ENCODE peak calls at places on chromosomes 6 and 20, in eight cellular contexts. M, I, B, Q, K, W, Z and T are unnamed samples. For H3K4me1, the result is how much of the 10 kb centered on the place peaks cover.

GRCh38 chr20:11063459-11063858 is 389.7 kb upstream of the JAG1 start:
- DNase-seq in M (no peak), I (no peak), B (no peak), Q (no peak), K (no peak), W (no peak), Z (no peak), T (no peak)

GRCh38 chr6:5302220-5302946 is 41.1 kb downstream of the FARS2 start:
- DNase-seq in M (no peak), I (no peak), B (no peak), Q (peak), K (peak), W (no peak), Z (no peak), T (no peak)

GRCh38 chr6:5438882-5439584 is 177.7 kb downstream of the FARS2 start:
- DNase-seq in M (no peak), I (no peak), B (no peak), Q (no peak), K (no peak), W (peak), Z (no peak), T (no peak)

GRCh38 chr20:7693761-7694160 is 246.5 kb downstream of the HAO1 start:
- DNase-seq in M (no peak), I (no peak), B (no peak), Q (no peak), K (no peak), W (no peak), Z (no peak), T (no peak)

GRCh38 chr6:62971976-62972658 is 239.2 kb upstream of the FKBP1C start:
- DNase-seq in M (no peak), I (no peak), B (no peak), Q (no peak), K (no peak), W (no peak), Z (no peak), T (no peak)

GRCh38 chr6:36927691-36928546 is 26.6 kb upstream of the PI16 start:
- DNase-seq in M (no peak), I (no peak), B (no peak), Q (no peak), K (no peak), W (no peak), Z (no peak), T (no peak)

GRCh38 chr20:56360133-56360898 is 1.5 kb downstream of the FAM210B start:
- DNase-seq in M (no peak), I (no peak), B (no peak), Q (no peak), K (no peak), W (no peak), Z (peak), T (no peak)

GRCh38 chr20:33472868-33473267 is 17.0 kb upstream of the CBFA2T2 start:
- DNase-seq in M (no peak), I (no peak), B (no peak), Q (no peak), K (no peak), W (no peak), Z (no peak), T (no peak)

GRCh38 chr6:46393940-46394337 is 97.3 kb downstream of the RCAN2 start:
- DNase-seq in M (no peak), I (no peak), B (no peak), Q (no peak), K (no peak), W (no peak), Z (no peak), T (no peak)

GRCh38 chr20:63574829-63575720 is 1.0 kb upstream of the HELZ2 start:
- DNase-seq in M (no peak), I (no peak), B (no peak), Q (no peak), K (no peak), W (no peak), Z (no peak), T (no peak)

GRCh38 chr20:14193443-14193842 is 144.0 kb downstream of the FLRT3 start:
- DNase-seq in M (no peak), I (no peak), B (no peak), Q (no peak), K (no peak), W (peak), Z (no peak), T (no peak)

GRCh38 chr20:14197097-14197496 is 140.3 kb downstream of the FLRT3 start:
- DNase-seq in M (no peak), I (no peak), B (no peak), Q (no peak), K (no peak), W (no peak), Z (no peak), T (no peak)

GRCh38 chr20:14191559-14191958 is 145.9 kb downstream of the FLRT3 start:
- DNase-seq in M (no peak), I (no peak), B (no peak), Q (no peak), K (no peak), W (no peak), Z (no peak), T (no peak)

GRCh38 chr20:14189794-14190402 is 147.5 kb downstream of the FLRT3 start:
- DNase-seq in M (peak), I (peak), B (no peak), Q (no peak), K (no peak), W (no peak), Z (no peak), T (no peak)

DNA sequence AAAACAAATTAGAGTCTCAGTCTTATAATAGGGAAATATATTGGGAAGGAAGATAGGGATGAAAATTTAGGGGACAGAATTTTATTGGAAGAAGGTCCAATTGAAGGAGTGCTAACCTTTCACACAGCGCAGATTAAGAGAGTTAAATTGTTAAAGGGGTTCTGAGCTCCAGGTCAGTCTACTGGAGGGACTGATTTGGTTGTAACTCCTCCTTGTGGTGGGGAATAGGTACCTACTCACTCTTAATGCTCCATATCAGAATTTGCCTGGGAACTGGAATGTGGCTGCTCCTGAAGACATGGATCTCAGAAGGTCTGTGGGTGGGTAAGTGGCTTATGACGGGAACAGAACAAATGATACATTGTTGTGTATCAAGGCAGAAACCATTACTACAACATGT is 143.5 kb downstream of the FLRT3 start:
- DNase-seq in M (no peak), I (peak), B (no peak), Q (no peak), K (no peak), W (no peak), Z (no peak), T (no peak)
- TF ChIP-seq CTCF in M (peak), I (no peak), B (no peak), Q (no peak), K (no peak), W (peak), Z (peak), T (no peak)

GRCh38 chr6:166931426-166931970 is 24.9 kb downstream of the RNASET2 start:
- DNase-seq in M (no peak), I (no peak), B (no peak), Q (no peak), K (no peak), W (no peak), Z (no peak), T (no peak)

GRCh38 chr6:166934174-166934573 is 22.2 kb downstream of the RNASET2 start:
- DNase-seq in M (no peak), I (no peak), B (no peak), Q (no peak), K (no peak), W (no peak), Z (no peak), T (no peak)

GRCh38 chr6:166932616-166933015 is 23.7 kb downstream of the RNASET2 start:
- DNase-seq in M (no peak), I (no peak), B (no peak), Q (no peak), K (no peak), W (no peak), Z (no peak), T (no peak)

GRCh38 chr6:166932116-166932515 is 24.2 kb downstream of the RNASET2 start:
- DNase-seq in M (no peak), I (no peak), B (no peak), Q (no peak), K (no peak), W (no peak), Z (no peak), T (no peak)

DNA sequence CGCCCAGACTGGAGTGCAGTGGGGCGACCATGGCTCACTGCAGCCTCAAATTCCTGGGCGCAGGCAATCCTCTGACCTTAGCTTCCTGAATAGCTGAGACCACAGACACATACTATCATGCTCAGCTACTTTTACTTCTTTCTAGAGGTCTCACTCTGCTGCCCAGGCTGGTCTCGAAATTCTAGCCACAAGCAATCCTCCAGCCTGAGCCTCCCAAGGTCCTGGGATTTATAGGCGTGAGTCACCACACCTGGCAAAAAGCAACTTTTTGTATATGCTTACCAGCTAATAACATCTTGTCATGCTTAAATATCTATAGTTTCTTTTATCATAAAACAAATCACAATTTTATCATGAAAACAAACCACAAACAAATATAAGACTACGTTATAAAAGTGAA is 23.0 kb downstream of the RNASET2 start:
- DNase-seq in M (no peak), I (no peak), B (no peak), Q (no peak), K (no peak), W (no peak), Z (no peak), T (no peak)
- H3K4me1 ChIP-seq in M (under half), I (under half), B (under half), Q (under half), K (under half), W (under half), Z (under half), T (under half)

GRCh38 chr20:60851826-60852704 is 400.0 kb upstream of the CDH4 start:
- DNase-seq in M (no peak), I (no peak), B (no peak), Q (no peak), K (peak), W (peak), Z (no peak), T (no peak)
- TF ChIP-seq CTCF in M (peak), I (peak), B (no peak), Q (peak), K (peak), W (peak), Z (peak), T (no peak)

DNA sequence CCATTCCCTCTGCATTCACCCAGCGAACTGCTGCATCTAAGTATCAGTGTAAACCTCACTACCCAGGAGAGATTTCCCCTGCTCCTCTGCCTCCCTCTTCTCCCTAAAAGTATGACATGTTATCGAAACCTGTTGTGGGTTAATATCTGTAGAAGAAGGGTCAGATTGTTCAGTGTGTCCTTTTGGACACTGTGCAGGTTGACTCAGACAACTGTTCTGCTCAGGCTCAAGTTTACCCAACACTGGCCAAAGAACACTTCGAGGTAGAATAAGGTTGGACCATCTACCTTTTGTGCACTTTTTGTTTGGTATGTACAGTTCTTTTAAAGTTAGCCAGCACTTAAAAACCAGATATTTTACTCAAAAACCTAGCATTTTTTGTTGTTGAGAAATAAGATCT is 4.6 kb downstream of the NT5DC1 start:
- DNase-seq in M (no peak), I (no peak), B (no peak), Q (no peak), K (no peak), W (no peak), Z (no peak), T (no peak)
- H3K4me1 ChIP-seq in M (under half), I (under half), B (under half), Q (under half), K (under half), W (under half), Z (half or more), T (under half)

GRCh38 chr6:27076116-27076515 is 171.4 kb upstream of the PRSS16 start:
- DNase-seq in M (no peak), I (no peak), B (no peak), Q (no peak), K (no peak), W (no peak), Z (no peak), T (no peak)

GRCh38 chr6:27073441-27073840 is 174.1 kb upstream of the PRSS16 start:
- DNase-seq in M (no peak), I (no peak), B (no peak), Q (no peak), K (no peak), W (no peak), Z (no peak), T (no peak)

GRCh38 chr6:27081188-27081587 is 166.3 kb upstream of the PRSS16 start:
- DNase-seq in M (no peak), I (no peak), B (no peak), Q (no peak), K (no peak), W (no peak), Z (no peak), T (no peak)

GRCh38 chr6:27081931-27082330 is 165.6 kb upstream of the PRSS16 start:
- DNase-seq in M (no peak), I (no peak), B (no peak), Q (no peak), K (no peak), W (no peak), Z (no peak), T (no peak)

DNA sequence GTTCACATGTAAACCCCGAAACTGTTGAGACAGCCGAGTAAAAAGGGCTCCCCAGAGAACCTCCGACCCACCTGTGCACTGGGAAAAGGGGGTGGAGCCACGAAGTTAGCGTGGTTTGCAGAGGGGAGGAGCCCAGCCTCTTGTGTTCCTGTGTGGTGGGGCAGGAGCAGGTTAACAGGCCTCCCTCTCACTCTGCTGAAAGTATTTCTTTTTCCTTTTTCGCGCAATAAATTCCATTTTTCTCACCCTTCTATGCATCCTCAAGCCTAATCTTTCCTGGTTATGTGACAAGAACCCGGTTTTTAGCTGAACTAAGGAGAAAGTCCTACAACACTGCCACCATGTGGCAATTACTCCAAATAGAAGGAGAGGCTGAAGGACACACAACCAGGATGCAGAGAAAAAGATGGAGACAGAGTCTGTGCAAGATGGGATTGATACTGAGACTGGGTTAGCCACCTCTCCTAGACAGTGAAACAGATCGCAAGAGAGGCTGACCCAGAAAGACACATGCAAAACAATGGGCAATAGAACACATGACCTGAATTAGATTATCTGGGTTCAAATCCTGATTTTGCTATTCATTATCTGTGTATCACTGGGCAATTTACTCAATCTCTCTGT is 168.7 kb upstream of the PRSS16 start:
- DNase-seq in M (peak), I (peak), B (peak), Q (no peak), K (peak), W (peak), Z (peak), T (peak)
- TF ChIP-seq CTCF in M (peak), I (peak), B (peak), Q (peak), K (peak), W (peak), Z (peak), T (peak)

DNA sequence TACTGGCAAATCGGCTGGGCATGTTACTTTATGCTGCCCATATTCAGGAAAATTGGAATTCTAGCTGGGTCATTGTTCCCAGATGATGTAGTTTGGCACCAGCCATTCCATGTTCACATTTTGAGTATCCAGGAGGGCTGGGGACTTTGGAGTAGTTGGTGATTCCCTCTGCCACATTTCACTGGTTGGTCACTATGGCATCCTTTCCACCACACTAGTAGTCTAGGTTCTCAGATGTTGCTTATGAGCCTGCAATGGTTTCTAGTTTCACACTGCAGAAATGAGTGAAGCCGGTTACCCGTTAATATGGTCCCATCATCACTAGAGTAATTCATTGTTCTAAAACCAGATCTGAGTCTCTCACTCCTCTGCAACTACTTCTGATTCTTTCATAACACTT is 4.6 kb downstream of the PTPN1 start:
- DNase-seq in M (no peak), I (no peak), B (no peak), Q (no peak), K (no peak), W (no peak), Z (no peak), T (no peak)
- H3K4me1 ChIP-seq in M (half or more), I (under half), B (under half), Q (half or more), K (under half), W (under half), Z (under half), T (half or more)

GRCh38 chr6:10383312-10384063 is 31.4 kb downstream of the TFAP2A start:
- DNase-seq in M (no peak), I (peak), B (no peak), Q (no peak), K (peak), W (peak), Z (no peak), T (peak)

GRCh38 chr6:10381830-10382208 is 33.1 kb downstream of the TFAP2A start:
- DNase-seq in M (no peak), I (no peak), B (no peak), Q (no peak), K (no peak), W (no peak), Z (no peak), T (no peak)

GRCh38 chr6:10382322-10382721 is 32.6 kb downstream of the TFAP2A start:
- DNase-seq in M (no peak), I (no peak), B (no peak), Q (no peak), K (no peak), W (no peak), Z (no peak), T (no peak)

GRCh38 chr6:10382728-10383127 is 32.1 kb downstream of the TFAP2A start:
- DNase-seq in M (no peak), I (no peak), B (no peak), Q (no peak), K (no peak), W (no peak), Z (no peak), T (no peak)

GRCh38 chr6:10381133-10381829 is 33.6 kb downstream of the TFAP2A start:
- DNase-seq in M (no peak), I (no peak), B (no peak), Q (no peak), K (no peak), W (peak), Z (no peak), T (no peak)
- TF ChIP-seq CTCF in M (peak), I (no peak), B (no peak), Q (no peak), K (peak), W (peak), Z (no peak), T (no peak)

GRCh38 chr6:127114214-127114613 is 4.3 kb upstream of the RSPO3 start:
- DNase-seq in M (no peak), I (no peak), B (no peak), Q (no peak), K (no peak), W (no peak), Z (no peak), T (no peak)

GRCh38 chr6:127118505-127119360 is at the start of gene RSPO3:
- DNase-seq in M (no peak), I (peak), B (no peak), Q (no peak), K (no peak), W (peak), Z (peak), T (peak)

GRCh38 chr6:127117979-127118504 is 429 bp upstream of the RSPO3 start:
- DNase-seq in M (no peak), I (peak), B (no peak), Q (no peak), K (no peak), W (no peak), Z (peak), T (peak)

GRCh38 chr6:127111526-127111925 is 6.9 kb upstream of the RSPO3 start:
- DNase-seq in M (no peak), I (no peak), B (no peak), Q (no peak), K (no peak), W (no peak), Z (no peak), T (no peak)

DNA sequence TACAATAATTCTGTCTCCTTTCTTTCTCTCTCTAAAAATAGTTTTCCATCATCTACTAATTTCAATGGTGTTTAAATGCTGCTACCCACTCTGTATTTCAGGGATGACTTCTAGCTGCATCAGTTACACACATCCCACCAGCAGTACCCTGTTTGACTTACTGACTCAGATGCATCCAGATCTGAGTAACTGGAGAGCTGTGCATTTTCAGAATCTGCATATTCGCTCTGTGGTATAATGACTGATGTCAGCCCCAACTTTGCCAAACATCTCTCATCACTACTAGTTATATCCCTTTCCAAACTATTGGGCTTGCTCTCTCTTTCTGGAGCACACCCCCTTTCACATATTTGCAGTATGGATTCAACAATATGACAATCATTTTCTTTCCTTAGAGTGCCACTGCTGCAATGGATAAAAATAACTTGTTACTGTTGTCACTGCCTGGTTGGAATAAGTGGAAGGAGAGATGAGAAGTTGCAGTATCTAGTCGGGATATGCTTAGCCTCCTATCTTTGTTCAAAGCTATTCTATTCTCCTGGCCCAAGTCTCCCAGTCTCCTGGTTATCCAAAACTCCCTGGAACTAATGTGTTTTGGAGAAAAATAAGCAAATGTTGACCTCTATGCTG is 3.3 kb upstream of the RSPO3 start:
- DNase-seq in M (no peak), I (no peak), B (no peak), Q (no peak), K (no peak), W (no peak), Z (no peak), T (no peak)
- H3K4me1 ChIP-seq in M (under half), I (half or more), B (under half), Q (half or more), K (under half), W (under half), Z (under half), T (under half)

DNA sequence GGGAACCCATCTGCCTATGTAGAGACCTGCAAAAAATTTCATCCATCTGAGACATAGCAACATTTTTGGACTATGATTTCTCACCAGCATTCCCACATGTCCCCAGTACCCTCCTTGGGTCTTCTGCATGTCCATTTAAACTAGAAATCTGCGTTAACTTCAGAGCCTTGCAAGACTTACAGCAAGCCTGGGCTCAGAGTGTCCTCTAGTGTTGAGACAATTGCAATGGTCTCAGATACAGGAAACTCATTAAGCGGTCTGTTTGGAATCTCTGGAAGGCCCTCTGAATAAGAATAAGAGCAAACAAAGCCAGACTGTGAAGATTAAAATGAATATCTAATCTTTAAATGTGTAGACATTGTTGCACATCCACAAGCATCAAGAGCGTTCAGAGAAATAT is 20.5 kb upstream of the PI3 start:
- DNase-seq in M (no peak), I (no peak), B (no peak), Q (no peak), K (no peak), W (no peak), Z (no peak), T (no peak)
- TF ChIP-seq CTCF in M (peak), I (no peak), B (no peak), Q (no peak), K (no peak), W (peak), Z (no peak), T (no peak)